ENCODE peak calls at places on chromosomes 2 and 18, in nine cellular contexts. Y is stimulated activated naive CD4-positive, alpha-beta T cell; W is NCI-H1417; S is EL; N is stimulated activated CD8-positive, alpha-beta memory T cell treated with anti-CD3 and anti-CD28 coated beads, Interleukin-7, amount 100 ng/mL, for 4 hours; J is stimulated activated CD4-positive, alpha-beta T cell treated with anti-CD3 and anti-CD28 coated beads, TNF-alpha, amount 100 ng/mL, for 24 hours; O is HTR-8/SVneo; D is CD4-positive, alpha-beta T cell; M is left ventricle myocardium inferior. L is an unnamed sample.

GRCh38 chr2:32485399-32485798 is 128.6 kb downstream of the BIRC6 start:
- DNase-seq in Y (no peak), W (no peak), S (peak; percentile 9), N (no peak), J (no peak), O (no peak), D (no peak), M (no peak), L (no peak)

GRCh38 chr2:143954844-143955243 is 565.1 kb downstream of the ZEB2 start:
- DNase-seq in Y (no peak), W (no peak), S (no peak), N (no peak), J (no peak), O (no peak), D (no peak), M (no peak), L (no peak)

GRCh38 chr18:33269223-33269622 is 171.3 kb downstream of the CCDC178 start:
- DNase-seq in Y (no peak), W (no peak), S (no peak), N (no peak), J (no peak), O (no peak), D (no peak), M (no peak), L (no peak)

GRCh38 chr2:230896346-230897115 is 28.5 kb downstream of the GPR55 start:
- DNase-seq in Y (no peak), W (no peak), S (no peak), N (no peak), J (no peak), O (no peak), D (no peak), M (no peak), L (no peak)

GRCh38 chr2:17228461-17228860 is 289.8 kb downstream of the RAD51AP2 start:
- DNase-seq in Y (no peak), W (no peak), S (no peak), N (no peak), J (no peak), O (no peak), D (no peak), M (no peak), L (no peak)

GRCh38 chr18:10081477-10081876 is 167.7 kb downstream of the VAPA start:
- DNase-seq in Y (no peak), W (no peak), S (no peak), N (no peak), J (no peak), O (no peak), D (no peak), M (no peak), L (no peak)

GRCh38 chr2:142687509-142687908 is 190.0 kb upstream of the KYNU start:
- DNase-seq in Y (no peak), W (no peak), S (no peak), N (no peak), J (no peak), O (no peak), D (no peak), M (no peak), L (no peak)

GRCh38 chr18:60069145-60069544 is 169.3 kb downstream of the PMAIP1 start:
- DNase-seq in Y (no peak), W (no peak), S (no peak), N (no peak), J (no peak), O (no peak), D (no peak), M (no peak), L (no peak)

GRCh38 chr2:240951045-240951594 is 45.0 kb downstream of the CROCC2 start:
- DNase-seq in Y (no peak), W (no peak), S (no peak), N (no peak), J (no peak), O (no peak), D (no peak), M (no peak), L (no peak)

GRCh38 chr2:230472619-230473018 is 56.6 kb downstream of the SP100 start:
- DNase-seq in Y (no peak), W (no peak), S (peak; percentile 67), N (peak; percentile 17), J (no peak), O (peak; percentile 10), D (no peak), M (no peak), L (no peak)

GRCh38 chr2:6887783-6888192 is 10.2 kb downstream of the RSAD2 start:
- DNase-seq in Y (no peak), W (no peak), S (no peak), N (no peak), J (no peak), O (no peak), D (no peak), M (no peak), L (no peak)

GRCh38 chr2:102619414-102620319 is at the start of gene SLC9A2:
- DNase-seq in Y (no peak), W (peak; percentile 66), S (peak; percentile 2), N (peak; percentile 1), J (no peak), O (no peak), D (no peak), M (peak; percentile 14), L (no peak)

GRCh38 chr18:3869848-3870247 is 419.9 kb downstream of the TGIF1 start:
- DNase-seq in Y (no peak), W (peak; percentile 31), S (peak; percentile 62), N (no peak), J (no peak), O (peak; percentile 24), D (no peak), M (no peak), L (no peak)

GRCh38 chr18:45738660-45739059 is 14.7 kb downstream of the SLC14A1 start:
- DNase-seq in Y (no peak), W (no peak), S (no peak), N (no peak), J (no peak), O (no peak), D (no peak), M (no peak), L (no peak)

GRCh38 chr2:1662606-1663180 is 81.6 kb downstream of the PXDN start:
- DNase-seq in Y (no peak), W (no peak), S (no peak), N (no peak), J (no peak), O (no peak), D (no peak), M (no peak), L (no peak)

GRCh38 chr18:21111351-21112139 is at the start of gene ROCK1:
- DNase-seq in Y (peak; percentile 96), W (peak; percentile 98), S (peak; percentile 97), N (peak; percentile 99), J (peak; percentile 94), O (peak; percentile 96), D (peak; percentile 98), M (peak; percentile 99), L (peak; percentile 99)

GRCh38 chr2:233892793-233893192 is 24.4 kb upstream of the TRPM8 start:
- DNase-seq in Y (no peak), W (no peak), S (no peak), N (no peak), J (no peak), O (no peak), D (no peak), M (no peak), L (no peak)

GRCh38 chr18:13530879-13531387 is 195.4 kb downstream of the FAM210A start:
- DNase-seq in Y (no peak), W (no peak), S (peak; percentile 30), N (no peak), J (no peak), O (peak; percentile 50), D (no peak), M (peak; percentile 62), L (no peak)

GRCh38 chr2:217079165-217079564 is 219.3 kb upstream of the TNP1 start:
- DNase-seq in Y (no peak), W (no peak), S (no peak), N (no peak), J (no peak), O (no peak), D (no peak), M (no peak), L (no peak)

GRCh38 chr2:40877734-40878288 is 425.9 kb upstream of the SLC8A1 start:
- DNase-seq in Y (no peak), W (no peak), S (no peak), N (no peak), J (no peak), O (no peak), D (no peak), M (no peak), L (no peak)

GRCh38 chr2:190627881-190628412 is 20.9 kb upstream of the NAB1 start:
- DNase-seq in Y (peak; percentile 32), W (peak; percentile 85), S (peak; percentile 41), N (no peak), J (no peak), O (no peak), D (no peak), M (peak; percentile 58), L (no peak)

GRCh38 chr2:225429718-225430117 is 30.2 kb downstream of the NYAP2 start:
- DNase-seq in Y (no peak), W (peak; percentile 21), S (peak; percentile 4), N (no peak), J (no peak), O (no peak), D (no peak), M (no peak), L (no peak)

GRCh38 chr2:101063352-101063751 is 61.3 kb downstream of the RPL31 start:
- DNase-seq in Y (no peak), W (no peak), S (peak; percentile 51), N (no peak), J (no peak), O (no peak), D (no peak), M (no peak), L (no peak)

GRCh38 chr2:132519566-132519965 is 103.0 kb downstream of the GPR39 start:
- DNase-seq in Y (no peak), W (no peak), S (no peak), N (no peak), J (no peak), O (no peak), D (no peak), M (no peak), L (no peak)

GRCh38 chr2:121529439-121530209 is 1.1 kb upstream of the RNU4ATAC start:
- DNase-seq in Y (no peak), W (peak; percentile 86), S (peak; percentile 81), N (peak; percentile 29), J (no peak), O (peak; percentile 60), D (no peak), M (peak; percentile 74), L (peak; percentile 35)

GRCh38 chr18:5058768-5059539 is 138.1 kb downstream of the AKAIN1 start:
- DNase-seq in Y (peak; percentile 59), W (no peak), S (no peak), N (peak; percentile 6), J (no peak), O (no peak), D (peak; percentile 20), M (peak; percentile 17), L (peak; percentile 7)

GRCh38 chr18:6960656-6961055 is 156.9 kb downstream of the LAMA1 start:
- DNase-seq in Y (no peak), W (no peak), S (peak; percentile 91), N (no peak), J (no peak), O (peak; percentile 10), D (no peak), M (no peak), L (no peak)

GRCh38 chr2:72127401-72128058 is 20.1 kb downstream of the CYP26B1 start:
- DNase-seq in Y (no peak), W (no peak), S (no peak), N (no peak), J (no peak), O (no peak), D (no peak), M (no peak), L (no peak)

GRCh38 chr2:10454505-10454904 is 6.4 kb upstream of the ODC1 start:
- DNase-seq in Y (no peak), W (no peak), S (no peak), N (no peak), J (no peak), O (no peak), D (no peak), M (peak; percentile 62), L (no peak)

GRCh38 chr2:219571311-219572236 is at the start of gene OBSL1:
- DNase-seq in Y (no peak), W (peak; percentile 86), S (peak; percentile 80), N (no peak), J (no peak), O (peak; percentile 81), D (no peak), M (peak; percentile 85), L (no peak)

GRCh38 chr18:61639886-61640285 is 252.9 kb downstream of the RNF152 start:
- DNase-seq in Y (no peak), W (no peak), S (no peak), N (no peak), J (no peak), O (no peak), D (no peak), M (no peak), L (no peak)

L was measured in effector CD8-positive, alpha-beta T cell.